ENCODE peak calls at places on chromosomes 6 and 20, in five cellular contexts. Y is LHCN-M2, C is RWPE1, O is glomerular endothelial cell, N is amniotic stem cell. K is an unnamed sample.

GRCh38 chr20:54257090-54257816 is 49.4 kb downstream of the PFDN4 start:
- DNase-seq in Y (peak), C (peak), O (no peak), N (no peak), K (no peak)

GRCh38 chr6:97289332-97289731 is 6.3 kb upstream of the MMS22L start:
- DNase-seq in Y (no peak), C (no peak), O (no peak), N (no peak), K (no peak)

GRCh38 chr6:132130530-132131298 is 179.5 kb upstream of the CCN2 start:
- DNase-seq in Y (peak), C (no peak), O (no peak), N (no peak), K (no peak)

GRCh38 chr20:14498809-14499208 is 161.4 kb upstream of the FLRT3 start:
- DNase-seq in Y (no peak), C (no peak), O (no peak), N (no peak), K (no peak)

GRCh38 chr6:12546659-12546987 is 169.9 kb upstream of the PHACTR1 start:
- DNase-seq in Y (no peak), C (no peak), O (no peak), N (no peak), K (no peak)

GRCh38 chr6:16770701-16771569 is 9.7 kb upstream of the ATXN1 start:
- DNase-seq in Y (peak), C (peak), O (no peak), N (no peak), K (peak)

GRCh38 chr20:32681175-32682084 is 7.7 kb upstream of the C20orf203 start:
- DNase-seq in Y (no peak), C (peak), O (no peak), N (no peak), K (no peak)

GRCh38 chr6:25966707-25967106 is 4.1 kb downstream of the TRIM38 start:
- DNase-seq in Y (no peak), C (no peak), O (no peak), N (no peak), K (no peak)

GRCh38 chr6:1792989-1793388 is 183.3 kb downstream of the FOXC1 start:
- DNase-seq in Y (peak), C (peak), O (no peak), N (no peak), K (no peak)

GRCh38 chr20:16385462-16385861 is 187.8 kb downstream of the KIF16B start:
- DNase-seq in Y (no peak), C (no peak), O (no peak), N (no peak), K (no peak)

GRCh38 chr20:25460591-25461280 is 53.3 kb downstream of the GINS1 start:
- DNase-seq in Y (no peak), C (no peak), O (no peak), N (no peak), K (no peak)

GRCh38 chr20:50320910-50321796 is 130.5 kb downstream of the CEBPB start:
- DNase-seq in Y (peak), C (peak), O (no peak), N (peak), K (no peak)

GRCh38 chr6:136326038-136326561 is 36.5 kb upstream of the BCLAF1 start:
- DNase-seq in Y (peak), C (no peak), O (no peak), N (no peak), K (no peak)

GRCh38 chr6:163793584-163793983 is 379.1 kb downstream of the QKI start:
- DNase-seq in Y (peak), C (peak), O (no peak), N (peak), K (no peak)

GRCh38 chr6:88168362-88168761 is 2.2 kb upstream of the CNR1 start:
- DNase-seq in Y (no peak), C (no peak), O (no peak), N (no peak), K (no peak)

GRCh38 chr20:45080867-45081616 is 19.9 kb downstream of the KCNS1 start:
- DNase-seq in Y (peak), C (no peak), O (no peak), N (no peak), K (no peak)

GRCh38 chr20:47035191-47035590 is 140.5 kb downstream of the EYA2 start:
- DNase-seq in Y (no peak), C (no peak), O (no peak), N (no peak), K (no peak)

GRCh38 chr20:52244702-52245101 is 53.1 kb upstream of the ZFP64 start:
- DNase-seq in Y (no peak), C (no peak), O (no peak), N (no peak), K (no peak)

GRCh38 chr6:148999501-148999900 is 252.7 kb downstream of the UST start:
- DNase-seq in Y (peak), C (peak), O (no peak), N (no peak), K (no peak)

GRCh38 chr6:106080106-106081095 is 5.7 kb upstream of the PRDM1 start:
- DNase-seq in Y (no peak), C (no peak), O (no peak), N (no peak), K (no peak)

GRCh38 chr6:37048851-37049734 is 43.6 kb downstream of the FGD2 start:
- DNase-seq in Y (peak), C (peak), O (no peak), N (peak), K (peak)

GRCh38 chr6:112180095-112180820 is 74.1 kb downstream of the LAMA4 start:
- DNase-seq in Y (peak), C (peak), O (no peak), N (peak), K (peak)

K was measured in activated naive CD8-positive, alpha-beta T cell treated with anti-CD3 and anti-CD28 coated beads, Interleukin-2, amount 50 U/mL, for 16 hours.